ENCODE peak calls at places on chromosome X, in eight cellular contexts. G is K562, T is GM12878, E is HCT116, P is HepG2, L is SK-N-SH, J is HL-60, A is Panc1. Y is an unnamed sample.

GRCh38 chrX:50762578-50762977 is 51.4 kb downstream of the SHROOM4 start:
- DNase-seq in G (no peak), T (no peak), E (no peak), P (no peak), L (no peak), J (no peak), A (no peak), Y (no peak)

GRCh38 chrX:136209016-136209738 is 42.0 kb downstream of the MAP7D3 start:
- DNase-seq in G (peak), T (no peak), E (no peak), P (no peak), L (peak), J (no peak), A (no peak), Y (peak)

GRCh38 chrX:148049441-148049840 is 68.3 kb downstream of the FMR1NB start:
- DNase-seq in G (peak), T (no peak), E (peak), P (peak), L (peak), J (no peak), A (peak), Y (peak)

GRCh38 chrX:136636121-136636520 is 11.8 kb upstream of the CD40LG start:
- DNase-seq in G (no peak), T (no peak), E (no peak), P (no peak), L (no peak), J (no peak), A (no peak), Y (peak)

GRCh38 chrX:136130931-136131843 is 16.1 kb upstream of the FHL1 start:
- DNase-seq in G (no peak), T (no peak), E (peak), P (peak), L (no peak), J (no peak), A (peak), Y (no peak)

GRCh38 chrX:21176927-21177571 is 197.2 kb upstream of the CNKSR2 start:
- DNase-seq in G (no peak), T (no peak), E (no peak), P (no peak), L (no peak), J (no peak), A (no peak), Y (no peak)

GRCh38 chrX:51743179-51743957 is at the start of gene GSPT2:
- DNase-seq in G (peak), T (peak), E (no peak), P (no peak), L (peak), J (peak), A (peak), Y (peak)

GRCh38 chrX:22220941-22221340 is 51.8 kb upstream of the CBLL2 start:
- DNase-seq in G (no peak), T (no peak), E (peak), P (no peak), L (no peak), J (no peak), A (no peak), Y (no peak)

GRCh38 chrX:24601858-24602257 is 45.3 kb downstream of the PCYT1B start:
- DNase-seq in G (no peak), T (no peak), E (no peak), P (no peak), L (no peak), J (no peak), A (no peak), Y (no peak)

GRCh38 chrX:13827693-13828092 is 10.8 kb upstream of the GPM6B start:
- DNase-seq in G (no peak), T (no peak), E (no peak), P (no peak), L (no peak), J (no peak), A (no peak), Y (no peak)

GRCh38 chrX:44906041-44906440 is 33.1 kb downstream of the KDM6A start:
- DNase-seq in G (no peak), T (no peak), E (no peak), P (no peak), L (no peak), J (no peak), A (no peak), Y (no peak)

GRCh38 chrX:39930777-39931553 is 166.8 kb downstream of the BCOR start:
- DNase-seq in G (no peak), T (no peak), E (no peak), P (no peak), L (no peak), J (no peak), A (no peak), Y (no peak)

GRCh38 chrX:102765217-102765616 is 44.7 kb downstream of the GPRASP3 start:
- DNase-seq in G (no peak), T (no peak), E (no peak), P (no peak), L (no peak), J (no peak), A (no peak), Y (no peak)

GRCh38 chrX:148530464-148531077 is 30.2 kb downstream of the AFF2 start:
- DNase-seq in G (no peak), T (no peak), E (no peak), P (no peak), L (no peak), J (no peak), A (no peak), Y (peak)

GRCh38 chrX:40157228-40158035 is 59.7 kb upstream of the BCOR start:
- DNase-seq in G (no peak), T (no peak), E (no peak), P (no peak), L (no peak), J (no peak), A (no peak), Y (peak)

GRCh38 chrX:19739683-19740082 is 147.7 kb downstream of the SH3KBP1 start:
- DNase-seq in G (peak), T (no peak), E (peak), P (peak), L (peak), J (no peak), A (peak), Y (peak)

GRCh38 chrX:130285069-130285620 is 16.4 kb upstream of the ZNF280C start:
- DNase-seq in G (no peak), T (no peak), E (no peak), P (no peak), L (peak), J (no peak), A (no peak), Y (no peak)

GRCh38 chrX:94058728-94059382 is 384.8 kb downstream of the FAM133A start:
- DNase-seq in G (peak), T (no peak), E (no peak), P (peak), L (peak), J (no peak), A (no peak), Y (peak)

GRCh38 chrX:85569691-85570090 is 190.2 kb upstream of the POF1B start:
- DNase-seq in G (no peak), T (no peak), E (no peak), P (no peak), L (no peak), J (no peak), A (no peak), Y (no peak)

GRCh38 chrX:14922437-14922836 is 49.2 kb downstream of the MOSPD2 start:
- DNase-seq in G (no peak), T (no peak), E (no peak), P (no peak), L (no peak), J (no peak), A (no peak), Y (no peak)

GRCh38 chrX:150982786-150983525 is at the start of gene HMGB3:
- DNase-seq in G (peak), T (peak), E (peak), P (peak), L (peak), J (peak), A (peak), Y (peak)
- TF ChIP-seq POLR2AphosphoS5 in G (no peak), T (no peak), E (peak), P (peak), L (peak), J (no peak), A (peak), Y (peak)

DNA sequence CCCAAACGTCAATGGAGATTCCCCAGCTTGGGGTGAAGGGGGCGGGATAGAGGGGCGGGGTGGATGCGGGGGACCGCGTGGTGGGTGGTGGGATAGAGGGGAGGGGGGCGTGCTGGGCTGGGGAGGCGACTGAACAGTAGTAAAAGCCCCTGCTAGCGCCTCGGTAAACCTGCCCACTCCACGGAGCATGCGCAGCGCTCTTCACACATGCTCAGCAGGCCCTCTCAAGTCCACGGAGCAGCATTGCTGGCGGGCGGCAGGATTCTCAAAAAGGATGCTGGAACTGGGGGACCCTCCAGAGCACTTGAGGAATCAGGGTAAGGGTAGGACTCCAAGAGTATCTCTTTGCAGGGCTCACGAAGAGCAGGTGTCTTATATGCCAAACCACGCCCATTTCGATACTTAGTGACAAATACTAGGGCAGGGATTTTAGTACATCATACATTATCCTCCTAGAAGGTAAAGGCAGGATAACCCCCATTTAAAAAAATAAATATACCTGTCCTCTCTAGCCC is 378 bp upstream of the RPS6KA6 start:
- DNase-seq in G (no peak), T (no peak), E (no peak), P (no peak), L (peak), J (no peak), A (no peak), Y (peak)
- TF ChIP-seq REST in G (no peak), T (no peak), E (no peak), P (no peak), L (no peak), J (no peak), A (no peak), Y (no peak)

GRCh38 chrX:154979671-154980070 is 42.9 kb downstream of the F8 start:
- DNase-seq in G (no peak), T (no peak), E (no peak), P (no peak), L (no peak), J (peak), A (no peak), Y (no peak)
- TF ChIP-seq POLR2AphosphoS5 in G (no peak), T (no peak), E (no peak), P (no peak), L (no peak), J (peak), A (no peak), Y (no peak)

GRCh38 chrX:76279007-76279406 is 106.1 kb downstream of the PBDC1 start:
- DNase-seq in G (peak), T (peak), E (peak), P (peak), L (peak), J (no peak), A (peak), Y (peak)
- TF ChIP-seq REST in G (no peak), T (no peak), E (no peak), P (no peak), L (no peak), J (no peak), A (no peak), Y (no peak)

DNA sequence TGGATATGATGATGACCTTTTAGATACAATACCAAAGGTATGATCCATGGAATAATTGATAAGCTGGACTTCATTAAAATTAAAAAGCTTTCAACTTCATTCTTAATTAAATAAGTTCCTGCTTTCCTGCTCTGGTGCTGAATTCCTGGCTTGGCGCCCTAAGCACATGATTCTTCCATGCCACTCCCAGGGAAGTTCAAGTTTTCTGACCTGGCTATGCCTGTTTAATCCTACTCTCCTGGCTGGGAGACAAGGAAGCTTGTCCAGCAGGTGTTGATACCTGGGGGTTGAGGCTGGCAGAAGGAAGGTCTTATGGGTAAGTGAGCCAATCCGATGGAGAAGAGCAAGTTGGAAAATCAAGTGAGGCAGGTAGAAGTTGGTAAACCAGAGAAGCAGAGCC is 24.3 kb downstream of the XKRX start:
- DNase-seq in G (no peak), T (no peak), E (no peak), P (no peak), L (no peak), J (no peak), A (no peak), Y (no peak)
- TF ChIP-seq POLR2AphosphoS5 in G (no peak), T (no peak), E (no peak), P (no peak), L (no peak), J (no peak), A (no peak), Y (no peak)